ENCODE peak calls at places on chromosomes 4 and X, in six cellular contexts. Y, R, A, Q, P and G are unnamed samples.

GRCh38 chrX:102934624-102935023 is 2.4 kb upstream of the RAB40AL start:
- DNase-seq in Y (peak; percentile 5), R (no peak), A (peak; percentile 39), Q (peak; percentile 34), P (peak; percentile 6), G (peak; percentile 29)

GRCh38 chrX:110280954-110281353 is 36.9 kb downstream of the AMMECR1 start:
- DNase-seq in Y (no peak), R (no peak), A (peak; percentile 67), Q (no peak), P (peak; percentile 55), G (peak; percentile 13)

GRCh38 chrX:57353472-57354132 is 67.1 kb downstream of the FAAH2 start:
- DNase-seq in Y (no peak), R (no peak), A (no peak), Q (no peak), P (no peak), G (no peak)

GRCh38 chr4:171087089-171087488 is 726.1 kb upstream of the GALNTL6 start:
- DNase-seq in Y (no peak), R (no peak), A (no peak), Q (no peak), P (no peak), G (no peak)

GRCh38 chr4:158008551-158009218 is 164.1 kb downstream of the GASK1B start:
- DNase-seq in Y (no peak), R (no peak), A (peak; percentile 36), Q (no peak), P (no peak), G (peak; percentile 10)

GRCh38 chr4:11119474-11119873 is 309.2 kb downstream of the HS3ST1 start:
- DNase-seq in Y (no peak), R (no peak), A (no peak), Q (no peak), P (no peak), G (no peak)

GRCh38 chr4:144615182-144615581 is 30.8 kb upstream of the HHIP start:
- DNase-seq in Y (no peak), R (no peak), A (peak; percentile 55), Q (no peak), P (peak; percentile 54), G (no peak)

GRCh38 chr4:43560047-43560446 is 667.5 kb downstream of the GRXCR1 start:
- DNase-seq in Y (no peak), R (no peak), A (no peak), Q (no peak), P (no peak), G (no peak)

GRCh38 chr4:108531461-108531860 is 88.9 kb upstream of the RPL34 start:
- DNase-seq in Y (peak; percentile 81), R (no peak), A (no peak), Q (no peak), P (no peak), G (no peak)

GRCh38 chrX:29257516-29257915 is 670.3 kb downstream of the IL1RAPL1 start:
- DNase-seq in Y (no peak), R (no peak), A (no peak), Q (no peak), P (peak; percentile 6), G (no peak)

GRCh38 chr4:2296621-2297601 is 35.0 kb upstream of the MXD4 start:
- DNase-seq in Y (no peak), R (no peak), A (no peak), Q (no peak), P (no peak), G (no peak)

GRCh38 chr4:25970241-25970675 is 56.2 kb downstream of the SMIM20 start:
- DNase-seq in Y (no peak), R (no peak), A (no peak), Q (peak; percentile 45), P (no peak), G (no peak)

GRCh38 chrX:23854122-23854521 is 53.6 kb downstream of the APOO start:
- DNase-seq in Y (no peak), R (no peak), A (no peak), Q (peak; percentile 41), P (no peak), G (no peak)

GRCh38 chrX:11472381-11472780 is 179.2 kb downstream of the AMELX start:
- DNase-seq in Y (no peak), R (no peak), A (peak; percentile 28), Q (no peak), P (no peak), G (no peak)

GRCh38 chr4:182929296-182929695 is 12.1 kb upstream of the DCTD start:
- DNase-seq in Y (no peak), R (no peak), A (peak; percentile 96), Q (peak; percentile 27), P (no peak), G (peak; percentile 90)

GRCh38 chr4:69617083-69617694 is 22.3 kb downstream of the UGT2A2 start:
- DNase-seq in Y (no peak), R (no peak), A (peak; percentile 55), Q (no peak), P (peak; percentile 7), G (no peak)

GRCh38 chr4:48030470-48030869 is 13.9 kb downstream of the NIPAL1 start:
- DNase-seq in Y (no peak), R (no peak), A (no peak), Q (no peak), P (no peak), G (no peak)

GRCh38 chr4:138572007-138572406 is 329.9 kb upstream of the SLC7A11 start:
- DNase-seq in Y (no peak), R (no peak), A (peak; percentile 9), Q (no peak), P (no peak), G (no peak)

GRCh38 chrX:68648960-68649359 is 1.5 kb downstream of the STARD8 start:
- DNase-seq in Y (no peak), R (no peak), A (peak; percentile 18), Q (peak; percentile 96), P (no peak), G (no peak)

GRCh38 chrX:97039363-97040029 is 155.8 kb downstream of the RPA4 start:
- DNase-seq in Y (peak; percentile 17), R (no peak), A (peak; percentile 13), Q (no peak), P (no peak), G (no peak)

GRCh38 chr4:129138762-129139496 is 43.0 kb downstream of the C4orf33 start:
- DNase-seq in Y (no peak), R (no peak), A (no peak), Q (no peak), P (no peak), G (no peak)

GRCh38 chr4:34289962-34290361 is 1954.4 kb downstream of the ARAP2 start:
- DNase-seq in Y (no peak), R (no peak), A (no peak), Q (no peak), P (no peak), G (no peak)

GRCh38 chr4:39699676-39700409 is 1.9 kb downstream of the UBE2K start:
- DNase-seq in Y (peak; percentile 56), R (no peak), A (peak; percentile 58), Q (no peak), P (no peak), G (no peak)

GRCh38 chr4:338759-339097 is 1.1 kb downstream of the ZNF141 start:
- DNase-seq in Y (no peak), R (no peak), A (no peak), Q (peak; percentile 13), P (no peak), G (no peak)

GRCh38 chr4:187424636-187425035 is 570.9 kb upstream of the ZFP42 start:
- DNase-seq in Y (no peak), R (no peak), A (no peak), Q (no peak), P (no peak), G (no peak)

GRCh38 chr4:73676881-73677323 is 56.7 kb upstream of the RASSF6 start:
- DNase-seq in Y (peak; percentile 30), R (no peak), A (peak; percentile 27), Q (no peak), P (no peak), G (no peak)

GRCh38 chr4:99414401-99414800 is 20.7 kb downstream of the ADH7 start:
- DNase-seq in Y (no peak), R (no peak), A (no peak), Q (no peak), P (no peak), G (no peak)

GRCh38 chrX:142076633-142077032 is 128.5 kb downstream of the MAGEC2 start:
- DNase-seq in Y (no peak), R (no peak), A (no peak), Q (no peak), P (no peak), G (no peak)

GRCh38 chr4:56506110-56506705 is 617 bp downstream of the ARL9 start:
- DNase-seq in Y (no peak), R (no peak), A (peak; percentile 10), Q (peak; percentile 61), P (no peak), G (no peak)

GRCh38 chrX:104659037-104659744 is 93.2 kb downstream of the IL1RAPL2 start:
- DNase-seq in Y (no peak), R (no peak), A (no peak), Q (no peak), P (no peak), G (no peak)

GRCh38 chrX:22057667-22058066 is 25.5 kb downstream of the PHEX start:
- DNase-seq in Y (no peak), R (no peak), A (no peak), Q (no peak), P (no peak), G (no peak)

GRCh38 chr4:181661090-181661489 is 582.1 kb upstream of the TENM3 start:
- DNase-seq in Y (no peak), R (no peak), A (peak; percentile 56), Q (no peak), P (peak; percentile 42), G (no peak)

GRCh38 chr4:113335771-113336170 is 286.3 kb downstream of the ANK2 start:
- DNase-seq in Y (no peak), R (no peak), A (no peak), Q (no peak), P (no peak), G (no peak)

GRCh38 chr4:54073481-54073880 is 9.1 kb upstream of the CHIC2 start:
- DNase-seq in Y (no peak), R (no peak), A (peak; percentile 59), Q (no peak), P (peak; percentile 51), G (no peak)

GRCh38 chr4:95910749-95911148 is 70.9 kb downstream of the PDHA2 start:
- DNase-seq in Y (no peak), R (no peak), A (no peak), Q (no peak), P (no peak), G (no peak)

GRCh38 chr4:137253949-137254348 is 278.3 kb downstream of the PCDH18 start:
- DNase-seq in Y (no peak), R (no peak), A (peak; percentile 61), Q (no peak), P (peak; percentile 77), G (peak; percentile 26)